ENCODE peak calls at places on chromosomes 12 and 14, in nine cellular contexts. U is GM04504, Q is hypothalamus, O is NCI-H226, L is AML-193, X is NCI-H510A treated with DMSO at 0.1 percent for 48 hours, G is fibroblast of gingiva, M is left kidney, I is Right ventricle myocardium inferior. Y is an unnamed sample.
A peak's percentile ranks its signal among the peaks of the same experiment; 100 is the strongest.

GRCh38 chr14:99675951-99676350 is 8.1 kb upstream of the CYP46A1 start:
- DNase-seq in U (no peak), Q (no peak), O (no peak), L (no peak), X (no peak), G (no peak), M (peak; percentile 38), I (no peak), Y (peak; percentile 93)

GRCh38 chr12:77577756-77578155 is 252.9 kb upstream of the NAV3 start:
- DNase-seq in U (no peak), Q (no peak), O (no peak), L (no peak), X (no peak), G (no peak), M (no peak), I (no peak), Y (no peak)

GRCh38 chr12:62078020-62078419 is 182.2 kb upstream of the USP15 start:
- DNase-seq in U (no peak), Q (no peak), O (no peak), L (no peak), X (no peak), G (no peak), M (no peak), I (no peak), Y (peak; percentile 51)

GRCh38 chr14:73209943-73210342 is 27.4 kb upstream of the PAPLN start:
- DNase-seq in U (no peak), Q (no peak), O (peak; percentile 24), L (no peak), X (no peak), G (peak; percentile 39), M (no peak), I (no peak), Y (no peak)

GRCh38 chr12:7042847-7043246 is 17.7 kb upstream of the C1S start:
- DNase-seq in U (no peak), Q (no peak), O (peak; percentile 41), L (peak; percentile 53), X (peak; percentile 6), G (peak; percentile 31), M (peak; percentile 10), I (no peak), Y (no peak)

GRCh38 chr12:57213763-57214397 is 2.7 kb upstream of the NXPH4 start:
- DNase-seq in U (no peak), Q (no peak), O (no peak), L (peak; percentile 54), X (no peak), G (peak; percentile 48), M (peak; percentile 63), I (no peak), Y (peak; percentile 73)

GRCh38 chr12:97568336-97569180 is 106.0 kb downstream of the RMST start:
- DNase-seq in U (no peak), Q (no peak), O (no peak), L (no peak), X (peak; percentile 52), G (no peak), M (peak; percentile 5), I (no peak), Y (peak; percentile 95)

GRCh38 chr14:92412912-92413311 is 89.9 kb downstream of the SLC24A4 start:
- DNase-seq in U (no peak), Q (no peak), O (no peak), L (no peak), X (no peak), G (peak; percentile 30), M (no peak), I (no peak), Y (no peak)

GRCh38 chr12:103780992-103781391 is 60.0 kb downstream of the NT5DC3 start:
- DNase-seq in U (no peak), Q (no peak), O (no peak), L (no peak), X (no peak), G (no peak), M (no peak), I (no peak), Y (no peak)

GRCh38 chr12:31749024-31749704 is 20.3 kb upstream of the AMN1 start:
- DNase-seq in U (peak; percentile 93), Q (no peak), O (peak; percentile 95), L (peak; percentile 87), X (peak; percentile 72), G (peak; percentile 83), M (peak; percentile 56), I (no peak), Y (peak; percentile 99)

GRCh38 chr12:8603858-8604257 is 8.8 kb downstream of the AICDA start:
- DNase-seq in U (no peak), Q (no peak), O (no peak), L (no peak), X (no peak), G (no peak), M (no peak), I (no peak), Y (no peak)

GRCh38 chr14:57346741-57347140 is 43.6 kb upstream of the NAA30 start:
- DNase-seq in U (no peak), Q (no peak), O (no peak), L (no peak), X (peak; percentile 51), G (no peak), M (no peak), I (no peak), Y (no peak)

GRCh38 chr12:12558291-12558690 is 4.4 kb downstream of the DUSP16 start:
- DNase-seq in U (no peak), Q (no peak), O (no peak), L (no peak), X (no peak), G (no peak), M (no peak), I (no peak), Y (no peak)

GRCh38 chr14:71475916-71476315 is 456.3 kb upstream of the RGS6 start:
- DNase-seq in U (no peak), Q (no peak), O (no peak), L (no peak), X (no peak), G (no peak), M (no peak), I (no peak), Y (no peak)

GRCh38 chr14:101534198-101534597 is 27.1 kb upstream of the DIO3 start:
- DNase-seq in U (no peak), Q (no peak), O (no peak), L (no peak), X (no peak), G (no peak), M (no peak), I (peak; percentile 61), Y (no peak)

GRCh38 chr14:82182646-82183045 is 649.0 kb upstream of the SEL1L start:
- DNase-seq in U (no peak), Q (no peak), O (no peak), L (no peak), X (no peak), G (no peak), M (no peak), I (no peak), Y (no peak)

GRCh38 chr14:91884664-91885063 is 17.3 kb upstream of the TC2N start:
- DNase-seq in U (no peak), Q (no peak), O (no peak), L (no peak), X (no peak), G (no peak), M (peak; percentile 51), I (no peak), Y (no peak)

GRCh38 chr14:103326078-103326477 is 8.0 kb upstream of the EIF5 start:
- DNase-seq in U (no peak), Q (no peak), O (no peak), L (no peak), X (no peak), G (no peak), M (no peak), I (no peak), Y (no peak)

GRCh38 chr14:49218436-49219092 is 367.6 kb downstream of the RPS29 start:
- DNase-seq in U (no peak), Q (no peak), O (peak; percentile 67), L (no peak), X (no peak), G (peak; percentile 37), M (no peak), I (no peak), Y (no peak)

GRCh38 chr12:103569278-103569677 is 17.8 kb upstream of the STAB2 start:
- DNase-seq in U (no peak), Q (no peak), O (no peak), L (no peak), X (no peak), G (no peak), M (no peak), I (no peak), Y (no peak)

GRCh38 chr14:101242442-101243385 is 318.6 kb upstream of the DIO3 start:
- DNase-seq in U (no peak), Q (no peak), O (no peak), L (no peak), X (no peak), G (no peak), M (no peak), I (no peak), Y (peak; percentile 65)

GRCh38 chr14:64974563-64974962 is 2.4 kb upstream of the RAB15 start:
- DNase-seq in U (no peak), Q (no peak), O (no peak), L (no peak), X (no peak), G (no peak), M (no peak), I (no peak), Y (no peak)

GRCh38 chr12:10919809-10920208 is 9.2 kb upstream of the PRH2 start:
- DNase-seq in U (no peak), Q (no peak), O (no peak), L (no peak), X (no peak), G (no peak), M (no peak), I (no peak), Y (no peak)

GRCh38 chr12:65663648-65664047 is 160.6 kb upstream of the HMGA2 start:
- DNase-seq in U (no peak), Q (no peak), O (no peak), L (no peak), X (no peak), G (no peak), M (no peak), I (no peak), Y (no peak)

GRCh38 chr12:54596526-54596946 is 8.1 kb upstream of the PPP1R1A start:
- DNase-seq in U (peak; percentile 33), Q (no peak), O (peak; percentile 39), L (peak; percentile 35), X (peak; percentile 68), G (peak; percentile 48), M (peak; percentile 92), I (no peak), Y (peak; percentile 67)

GRCh38 chr12:62730649-62731377 is 204.1 kb downstream of the PPM1H start:
- DNase-seq in U (peak; percentile 82), Q (no peak), O (peak; percentile 78), L (peak; percentile 19), X (no peak), G (peak; percentile 89), M (no peak), I (no peak), Y (no peak)

GRCh38 chr14:59118171-59118570 is 70.3 kb upstream of the DAAM1 start:
- DNase-seq in U (no peak), Q (no peak), O (no peak), L (no peak), X (no peak), G (no peak), M (no peak), I (no peak), Y (no peak)

GRCh38 chr12:45343269-45344051 is 127.6 kb downstream of the ANO6 start:
- DNase-seq in U (no peak), Q (no peak), O (no peak), L (no peak), X (no peak), G (peak; percentile 18), M (no peak), I (peak; percentile 65), Y (peak; percentile 70)

GRCh38 chr14:23478109-23478698 is 8.7 kb downstream of the NGDN start:
- DNase-seq in U (peak; percentile 28), Q (no peak), O (peak; percentile 46), L (peak; percentile 68), X (peak; percentile 56), G (peak; percentile 58), M (peak; percentile 71), I (no peak), Y (peak; percentile 71)

GRCh38 chr12:9041321-9041720 is 52.0 kb downstream of the KLRG1 start:
- DNase-seq in U (no peak), Q (no peak), O (no peak), L (no peak), X (no peak), G (no peak), M (no peak), I (no peak), Y (no peak)

GRCh38 chr12:72434989-72435388 is 162.8 kb downstream of the TRHDE start:
- DNase-seq in U (no peak), Q (no peak), O (no peak), L (no peak), X (no peak), G (no peak), M (no peak), I (no peak), Y (no peak)

Y was measured in trophoblast cell.